ENCODE peak calls at places on chromosomes 7 and 10, in six cellular contexts. R is WTC11; V is activated naive CD4-positive, alpha-beta T cell; Q is NCI-H446 treated with DMSO at 0.1 percent for 48 hours; L is breast epithelium; W is SW 1271. U is an unnamed sample.

GRCh38 chr7:43292384-43292783 is 179.9 kb downstream of the HECW1 start:
- DNase-seq in R (no peak), V (no peak), Q (no peak), L (no peak), W (no peak), U (no peak)

GRCh38 chr10:60573342-60573741 is 183.7 kb upstream of the ANK3 start:
- DNase-seq in R (no peak), V (no peak), Q (no peak), L (no peak), W (no peak), U (no peak)

GRCh38 chr10:119348516-119349240 is 141.3 kb downstream of the GRK5 start:
- DNase-seq in R (no peak), V (no peak), Q (no peak), L (no peak), W (no peak), U (no peak)

GRCh38 chr7:136353287-136353686 is 376.1 kb upstream of the MTPN start:
- DNase-seq in R (no peak), V (no peak), Q (no peak), L (no peak), W (no peak), U (no peak)

GRCh38 chr7:30921540-30921930 is 9.9 kb downstream of the AQP1 start:
- DNase-seq in R (peak; percentile 5), V (no peak), Q (no peak), L (no peak), W (no peak), U (peak; percentile 52)

GRCh38 chr7:142328006-142328405 is 70.1 kb upstream of the PRSS58 start:
- DNase-seq in R (peak; percentile 34), V (no peak), Q (no peak), L (no peak), W (no peak), U (no peak)

GRCh38 chr10:60570272-60570865 is 180.7 kb upstream of the ANK3 start:
- DNase-seq in R (no peak), V (no peak), Q (no peak), L (no peak), W (no peak), U (no peak)

GRCh38 chr10:49167629-49168540 is 20.3 kb downstream of the TMEM273 start:
- DNase-seq in R (no peak), V (no peak), Q (no peak), L (no peak), W (no peak), U (peak; percentile 78)

GRCh38 chr7:135253851-135254815 is 20.5 kb downstream of the STRA8 start:
- DNase-seq in R (no peak), V (no peak), Q (peak; percentile 71), L (no peak), W (peak; percentile 51), U (peak; percentile 93)

GRCh38 chr10:53107711-53108110 is 335.1 kb upstream of the MBL2 start:
- DNase-seq in R (no peak), V (no peak), Q (no peak), L (no peak), W (no peak), U (no peak)

GRCh38 chr10:102565793-102566192 is 62.0 kb downstream of the SUFU start:
- DNase-seq in R (peak; percentile 79), V (no peak), Q (no peak), L (no peak), W (no peak), U (no peak)

GRCh38 chr7:96649981-96650380 is 59.7 kb downstream of the SEM1 start:
- DNase-seq in R (no peak), V (no peak), Q (no peak), L (no peak), W (no peak), U (no peak)

GRCh38 chr7:98091061-98091460 is 15.6 kb upstream of the LMTK2 start:
- DNase-seq in R (no peak), V (no peak), Q (no peak), L (no peak), W (peak; percentile 39), U (no peak)

GRCh38 chr7:137937202-137937560 is 64.7 kb downstream of the CREB3L2 start:
- DNase-seq in R (no peak), V (no peak), Q (no peak), L (no peak), W (no peak), U (no peak)

GRCh38 chr7:144787127-144787526 is 48.7 kb downstream of the TPK1 start:
- DNase-seq in R (no peak), V (no peak), Q (no peak), L (no peak), W (no peak), U (no peak)

GRCh38 chr10:133397938-133398337 is 4.0 kb downstream of the MTG1 start:
- DNase-seq in R (no peak), V (no peak), Q (no peak), L (no peak), W (no peak), U (peak; percentile 50)

GRCh38 chr10:13095094-13095493 is 4.9 kb upstream of the OPTN start:
- DNase-seq in R (no peak), V (no peak), Q (no peak), L (no peak), W (no peak), U (no peak)

GRCh38 chr7:50336909-50337703 is 32.6 kb downstream of the IKZF1 start:
- DNase-seq in R (no peak), V (no peak), Q (no peak), L (no peak), W (no peak), U (no peak)